ENCODE peak calls at places on chromosomes 3 and 15, in five cellular contexts. D is neural progenitor cell, R is OCI-LY7, V is neuronal stem cell, J is Karpas-422. U is an unnamed sample. For H3K36me3, the result is how much of the 10 kb centered on the place peaks cover.

GRCh38 chr3:99697250-99697649 is 58.9 kb downstream of the COL8A1 start:
- DNase-seq in D (no peak), R (no peak), V (no peak), J (no peak), U (no peak)

GRCh38 chr15:56241374-56242085 is 2.1 kb downstream of the RFX7 start:
- DNase-seq in D (no peak), R (peak), V (no peak), J (peak), U (no peak)

GRCh38 chr3:30290479-30290878 is 315.9 kb upstream of the TGFBR2 start:
- DNase-seq in D (no peak), R (no peak), V (no peak), J (no peak), U (no peak)

GRCh38 chr3:20060924-20061323 is 20.7 kb downstream of the KAT2B start:
- DNase-seq in D (no peak), R (no peak), V (no peak), J (no peak), U (no peak)

GRCh38 chr3:72237679-72238320 is 452.9 kb upstream of the PROK2 start:
- DNase-seq in D (no peak), R (no peak), V (no peak), J (no peak), U (no peak)

GRCh38 chr15:85800460-85801123 is 5.9 kb upstream of the KLHL25 start:
- DNase-seq in D (no peak), R (peak), V (no peak), J (no peak), U (no peak)

GRCh38 chr3:117434881-117435412 is 725.4 kb downstream of the TUSC7 start:
- DNase-seq in D (no peak), R (no peak), V (no peak), J (no peak), U (no peak)

GRCh38 chr15:91408476-91409076 is 308.5 kb downstream of the SV2B start:
- DNase-seq in D (peak), R (no peak), V (no peak), J (no peak), U (no peak)

GRCh38 chr3:23767546-23767945 is 38.2 kb upstream of the UBE2E1 start:
- DNase-seq in D (no peak), R (peak), V (no peak), J (no peak), U (no peak)

GRCh38 chr15:56351957-56352506 is 13.2 kb upstream of the TEX9 start:
- DNase-seq in D (no peak), R (no peak), V (no peak), J (no peak), U (no peak)

GRCh38 chr15:74203914-74204431 is 1.4 kb upstream of the STRA6 start:
- DNase-seq in D (peak), R (no peak), V (no peak), J (no peak), U (peak)

GRCh38 chr3:46918202-46918601 is 40.7 kb downstream of the PTH1R start:
- DNase-seq in D (no peak), R (no peak), V (no peak), J (no peak), U (no peak)

GRCh38 chr3:155086041-155086440 is 5.9 kb downstream of the MME start:
- DNase-seq in D (no peak), R (no peak), V (no peak), J (no peak), U (no peak)

GRCh38 chr15:35696767-35697231 is 150.8 kb upstream of the DPH6 start:
- DNase-seq in D (no peak), R (no peak), V (no peak), J (no peak), U (peak)

GRCh38 chr15:101170568-101171350 is 81.1 kb downstream of the CHSY1 start:
- DNase-seq in D (no peak), R (no peak), V (no peak), J (no peak), U (peak)

GRCh38 chr3:46924921-46925584 is 47.5 kb downstream of the PTH1R start:
- DNase-seq in D (no peak), R (no peak), V (no peak), J (no peak), U (peak)

GRCh38 chr3:41330465-41330864 is 131.2 kb downstream of the CTNNB1 start:
- DNase-seq in D (no peak), R (no peak), V (no peak), J (no peak), U (no peak)

GRCh38 chr3:40079203-40079844 is 230.2 kb upstream of the EIF1B start:
- DNase-seq in D (no peak), R (no peak), V (no peak), J (no peak), U (peak)

GRCh38 chr3:123658118-123658859 is 73.4 kb upstream of the HACD2 start:
- DNase-seq in D (no peak), R (no peak), V (no peak), J (no peak), U (no peak)

GRCh38 chr3:132730891-132731580 is 8.8 kb upstream of the NPHP3 start:
- DNase-seq in D (peak), R (peak), V (peak), J (peak), U (no peak)

GRCh38 chr3:130895690-130896089 is 1.8 kb downstream of the ATP2C1 start:
- DNase-seq in D (no peak), R (no peak), V (no peak), J (peak), U (peak)

GRCh38 chr3:71210257-71211002 is 373.1 kb downstream of the FOXP1 start:
- DNase-seq in D (no peak), R (no peak), V (no peak), J (no peak), U (peak)

GRCh38 chr15:101006931-101007687 is 88.0 kb downstream of the LRRK1 start:
- DNase-seq in D (peak), R (peak), V (peak), J (peak), U (peak)

GRCh38 chr3:72391659-72392058 is 456.6 kb downstream of the SHQ1 start:
- DNase-seq in D (no peak), R (no peak), V (no peak), J (no peak), U (peak)

GRCh38 chr3:64686446-64686908 is 1.3 kb downstream of the ADAMTS9 start:
- DNase-seq in D (peak), R (no peak), V (peak), J (no peak), U (peak)

GRCh38 chr15:43509002-43509922 is 8.1 kb upstream of the MAP1A start:
- DNase-seq in D (peak), R (no peak), V (no peak), J (peak), U (no peak)

DNA sequence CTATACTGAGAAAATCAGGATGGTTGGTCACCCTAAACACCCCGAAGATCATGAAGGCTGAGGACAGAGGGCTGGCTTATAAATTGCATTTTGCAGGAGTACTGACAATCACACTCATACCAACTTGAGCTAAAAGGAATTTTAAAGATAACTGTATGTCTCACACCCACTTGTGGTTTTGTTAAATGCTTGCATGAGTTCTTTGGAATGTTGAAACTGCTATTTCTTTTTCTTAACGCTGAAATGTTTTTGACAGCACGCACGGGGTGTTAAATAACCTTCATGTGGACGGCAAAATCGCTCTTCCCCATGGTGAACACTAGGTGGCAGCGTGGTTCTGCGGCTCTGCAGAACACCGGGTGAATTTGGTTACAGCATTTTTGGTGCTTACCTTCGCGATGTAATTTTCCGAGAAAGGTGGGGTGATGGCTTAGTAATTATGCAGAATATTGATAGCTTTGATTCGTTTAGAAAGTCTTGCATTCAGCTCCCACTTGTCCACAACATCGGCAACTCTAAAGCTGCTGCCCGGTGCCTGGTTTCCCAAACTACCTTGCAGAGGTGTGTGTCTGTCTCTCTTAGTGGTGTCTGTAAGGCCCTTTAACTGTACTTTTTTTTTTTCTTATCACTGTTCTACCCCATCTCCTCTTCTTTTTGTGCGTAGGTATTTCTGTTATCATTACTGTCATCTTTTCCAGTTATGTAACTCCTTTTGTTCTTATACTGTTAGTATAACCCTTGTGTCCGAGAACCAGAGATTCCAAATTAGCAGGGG is 51.7 kb downstream of the ARNT2 start:
- DNase-seq in D (peak), R (peak), V (peak), J (peak), U (peak)
- H3K4me2 ChIP-seq in D (no peak), R (no peak), V (no peak), J (no peak), U (peak)

GRCh38 chr3:194439915-194440550 is 41.0 kb upstream of the GP5 start:
- DNase-seq in D (no peak), R (no peak), V (no peak), J (no peak), U (no peak)
- H3K36me3 ChIP-seq in D (under half), R (half or more), V (half or more), J (half or more), U (half or more)

DNA sequence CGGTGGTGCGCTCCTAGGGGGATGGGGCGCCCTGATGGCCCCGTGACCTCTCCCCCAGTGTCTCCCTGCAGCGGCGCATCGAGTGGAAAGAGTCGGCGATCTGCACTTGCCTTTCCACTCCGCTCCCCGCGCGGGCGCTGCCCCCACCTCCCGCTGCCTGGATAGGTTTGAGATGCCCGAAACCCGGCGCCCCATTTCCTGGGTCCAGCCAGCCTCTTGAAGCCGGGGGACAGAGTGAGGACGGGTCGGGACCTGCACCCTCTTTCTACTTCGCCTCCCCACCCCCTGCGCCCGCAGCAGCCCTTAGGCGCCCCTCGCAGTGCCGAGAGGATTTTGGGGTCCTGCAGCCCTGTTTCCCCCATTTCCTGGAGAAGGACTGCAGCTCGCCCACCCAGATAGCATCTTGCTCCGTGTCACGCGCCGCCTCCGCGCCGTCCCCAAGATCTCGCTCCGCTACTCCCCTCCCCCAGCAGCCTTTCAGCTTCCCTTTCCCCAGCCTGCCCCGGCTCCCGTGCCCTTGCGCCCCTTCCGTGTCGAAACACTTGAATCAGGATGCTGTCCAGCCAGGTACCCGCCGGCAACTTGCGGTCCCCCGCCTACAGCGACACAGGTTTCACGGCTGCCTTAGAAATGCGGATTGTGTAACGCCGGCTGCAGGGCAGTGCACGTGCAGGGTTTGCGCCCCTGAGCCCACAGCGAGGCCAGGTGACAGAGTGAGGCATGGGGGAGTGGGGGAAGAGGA is 519 bp downstream of the ABHD6 start:
- DNase-seq in D (peak), R (peak), V (peak), J (peak), U (peak)
- H3K4me2 ChIP-seq in D (peak), R (peak), V (peak), J (peak), U (peak)

GRCh38 chr3:48118322-48118721 is 69.9 kb downstream of the CDC25A start:
- DNase-seq in D (peak), R (no peak), V (no peak), J (no peak), U (no peak)
- H3K36me3 ChIP-seq in D (under half), R (under half), V (under half), J (under half), U (under half)

GRCh38 chr3:52265387-52265786 is 13.1 kb downstream of the WDR82 start:
- DNase-seq in D (no peak), R (no peak), V (no peak), J (no peak), U (no peak)
- H3K4me2 ChIP-seq in D (no peak), R (no peak), V (no peak), J (no peak), U (no peak)

GRCh38 chr3:48408823-48409281 is 21.0 kb downstream of the PLXNB1 start:
- DNase-seq in D (no peak), R (no peak), V (no peak), J (no peak), U (peak)

GRCh38 chr3:48411041-48411588 is 18.8 kb downstream of the PLXNB1 start:
- DNase-seq in D (no peak), R (no peak), V (no peak), J (no peak), U (peak)

GRCh38 chr3:48407542-48408099 is 22.3 kb downstream of the PLXNB1 start:
- DNase-seq in D (no peak), R (no peak), V (no peak), J (no peak), U (peak)

GRCh38 chr3:48410205-48411040 is 19.5 kb downstream of the PLXNB1 start:
- DNase-seq in D (no peak), R (no peak), V (no peak), J (no peak), U (peak)

GRCh38 chr3:48409291-48410201 is 20.3 kb downstream of the PLXNB1 start:
- DNase-seq in D (no peak), R (no peak), V (no peak), J (no peak), U (peak)
- H3K36me3 ChIP-seq in D (under half), R (under half), V (half or more), J (under half), U (under half)

U was measured in osteoblast.